ENCODE peak calls at places on chromosome 4, in eight cellular contexts. One of them, this sample, is unnamed.

GRCh38 chr4:118751634-118752293 is 66.6 kb downstream of the METTL14 start:
- DNase-seq in IMR-90: peak
- DNase-seq in smooth muscle cell of the brain vasculature: no peak
- DNase-seq in stomach: no peak
- DNase-seq in cardiac fibroblast: peak
- DNase-seq in HT1080: no peak
- DNase-seq in T-cell: no peak
- DNase-seq in NCI-H1105: no peak
- DNase-seq in this sample: no peak

GRCh38 chr4:55318541-55319129 is 27.4 kb upstream of the SRD5A3 start:
- DNase-seq in IMR-90: no peak
- DNase-seq in smooth muscle cell of the brain vasculature: no peak
- DNase-seq in stomach: no peak
- DNase-seq in cardiac fibroblast: no peak
- DNase-seq in HT1080: no peak
- DNase-seq in T-cell: no peak
- DNase-seq in NCI-H1105: no peak
- DNase-seq in this sample: no peak

GRCh38 chr4:121764702-121765367 is at the start of gene SMIM43:
- DNase-seq in IMR-90: no peak
- DNase-seq in smooth muscle cell of the brain vasculature: no peak
- DNase-seq in stomach: no peak
- DNase-seq in cardiac fibroblast: peak
- DNase-seq in HT1080: no peak
- DNase-seq in T-cell: no peak
- DNase-seq in NCI-H1105: no peak
- DNase-seq in this sample: no peak

GRCh38 chr4:149985981-149986380 is 92.3 kb upstream of the DCLK2 start:
- DNase-seq in IMR-90: no peak
- DNase-seq in smooth muscle cell of the brain vasculature: no peak
- DNase-seq in stomach: no peak
- DNase-seq in cardiac fibroblast: no peak
- DNase-seq in HT1080: no peak
- DNase-seq in T-cell: no peak
- DNase-seq in NCI-H1105: no peak
- DNase-seq in this sample: no peak

GRCh38 chr4:105598044-105598443 is 45.6 kb downstream of the ARHGEF38 start:
- DNase-seq in IMR-90: no peak
- DNase-seq in smooth muscle cell of the brain vasculature: no peak
- DNase-seq in stomach: no peak
- DNase-seq in cardiac fibroblast: no peak
- DNase-seq in HT1080: no peak
- DNase-seq in T-cell: no peak
- DNase-seq in NCI-H1105: no peak
- DNase-seq in this sample: no peak

GRCh38 chr4:28006021-28006420 is 1145.4 kb downstream of the STIM2 start:
- DNase-seq in IMR-90: no peak
- DNase-seq in smooth muscle cell of the brain vasculature: no peak
- DNase-seq in stomach: no peak
- DNase-seq in cardiac fibroblast: no peak
- DNase-seq in HT1080: no peak
- DNase-seq in T-cell: no peak
- DNase-seq in NCI-H1105: no peak
- DNase-seq in this sample: no peak

GRCh38 chr4:73850261-73850970 is 2.7 kb upstream of the PF4V1 start:
- DNase-seq in IMR-90: peak
- DNase-seq in smooth muscle cell of the brain vasculature: no peak
- DNase-seq in stomach: no peak
- DNase-seq in cardiac fibroblast: no peak
- DNase-seq in HT1080: no peak
- DNase-seq in T-cell: no peak
- DNase-seq in NCI-H1105: no peak
- DNase-seq in this sample: no peak

GRCh38 chr4:6047130-6047673 is 29.0 kb upstream of the C4orf50 start:
- DNase-seq in IMR-90: no peak
- DNase-seq in smooth muscle cell of the brain vasculature: no peak
- DNase-seq in stomach: peak
- DNase-seq in cardiac fibroblast: no peak
- DNase-seq in HT1080: no peak
- DNase-seq in T-cell: no peak
- DNase-seq in NCI-H1105: no peak
- DNase-seq in this sample: no peak

GRCh38 chr4:2259036-2259540 is 2.8 kb downstream of the MXD4 start:
- DNase-seq in IMR-90: no peak
- DNase-seq in smooth muscle cell of the brain vasculature: no peak
- DNase-seq in stomach: peak
- DNase-seq in cardiac fibroblast: no peak
- DNase-seq in HT1080: no peak
- DNase-seq in T-cell: no peak
- DNase-seq in NCI-H1105: no peak
- DNase-seq in this sample: no peak

GRCh38 chr4:54961357-54961975 is 163.9 kb downstream of the KDR start:
- DNase-seq in IMR-90: peak
- DNase-seq in smooth muscle cell of the brain vasculature: no peak
- DNase-seq in stomach: no peak
- DNase-seq in cardiac fibroblast: peak
- DNase-seq in HT1080: peak
- DNase-seq in T-cell: no peak
- DNase-seq in NCI-H1105: peak
- DNase-seq in this sample: no peak

GRCh38 chr4:7675612-7676320 is 241.0 kb upstream of the PSAPL1 start:
- DNase-seq in IMR-90: no peak
- DNase-seq in smooth muscle cell of the brain vasculature: no peak
- DNase-seq in stomach: no peak
- DNase-seq in cardiac fibroblast: no peak
- DNase-seq in HT1080: no peak
- DNase-seq in T-cell: no peak
- DNase-seq in NCI-H1105: no peak
- DNase-seq in this sample: no peak

GRCh38 chr4:40480291-40480690 is 145.2 kb downstream of the CHRNA9 start:
- DNase-seq in IMR-90: no peak
- DNase-seq in smooth muscle cell of the brain vasculature: no peak
- DNase-seq in stomach: no peak
- DNase-seq in cardiac fibroblast: no peak
- DNase-seq in HT1080: no peak
- DNase-seq in T-cell: no peak
- DNase-seq in NCI-H1105: no peak
- DNase-seq in this sample: no peak

GRCh38 chr4:139656614-139657486 is 8.8 kb upstream of the MGST2 start:
- DNase-seq in IMR-90: peak
- DNase-seq in smooth muscle cell of the brain vasculature: no peak
- DNase-seq in stomach: peak
- DNase-seq in cardiac fibroblast: peak
- DNase-seq in HT1080: peak
- DNase-seq in T-cell: peak
- DNase-seq in NCI-H1105: peak
- DNase-seq in this sample: peak

GRCh38 chr4:168433576-168433975 is 46.7 kb downstream of the DDX60L start:
- DNase-seq in IMR-90: peak
- DNase-seq in smooth muscle cell of the brain vasculature: no peak
- DNase-seq in stomach: no peak
- DNase-seq in cardiac fibroblast: peak
- DNase-seq in HT1080: peak
- DNase-seq in T-cell: no peak
- DNase-seq in NCI-H1105: no peak
- DNase-seq in this sample: no peak

GRCh38 chr4:15717647-15718416 is 15.0 kb downstream of the BST1 start:
- DNase-seq in IMR-90: peak
- DNase-seq in smooth muscle cell of the brain vasculature: no peak
- DNase-seq in stomach: no peak
- DNase-seq in cardiac fibroblast: no peak
- DNase-seq in HT1080: peak
- DNase-seq in T-cell: no peak
- DNase-seq in NCI-H1105: no peak
- DNase-seq in this sample: no peak

GRCh38 chr4:73754934-73755333 is 14.6 kb downstream of the CXCL8 start:
- DNase-seq in IMR-90: no peak
- DNase-seq in smooth muscle cell of the brain vasculature: no peak
- DNase-seq in stomach: no peak
- DNase-seq in cardiac fibroblast: no peak
- DNase-seq in HT1080: no peak
- DNase-seq in T-cell: no peak
- DNase-seq in NCI-H1105: no peak
- DNase-seq in this sample: no peak

This sample was measured in CD4-positive, alpha-beta memory T cell.